ENCODE peak calls at places on chromosomes 2 and 18, in six cellular contexts. Y is tibial nerve, S is A549, D is adrenal gland, U is heart left ventricle, J is body of pancreas. B is an unnamed sample. For H3K9me3, the result is how much of the 10 kb centered on the place peaks cover.

GRCh38 chr2:188201639-188202038 is 90.0 kb upstream of the GULP1 start:
- DNase-seq in Y (no peak), S (no peak), D (no peak), U (no peak), J (no peak), B (no peak)

GRCh38 chr18:5890606-5891360 is 4.5 kb downstream of the TMEM200C start:
- DNase-seq in Y (no peak), S (peak), D (peak), U (peak), J (peak), B (peak)

GRCh38 chr18:48827321-48828200 is 123.2 kb downstream of the SMAD7 start:
- DNase-seq in Y (no peak), S (no peak), D (peak), U (peak), J (no peak), B (no peak)

GRCh38 chr2:10548626-10549025 is 100.5 kb upstream of the ODC1 start:
- DNase-seq in Y (no peak), S (no peak), D (no peak), U (no peak), J (no peak), B (peak)

GRCh38 chr2:63738019-63738418 is 103.7 kb upstream of the UGP2 start:
- DNase-seq in Y (no peak), S (no peak), D (no peak), U (no peak), J (no peak), B (no peak)

GRCh38 chr2:1799174-1799573 is 54.9 kb upstream of the PXDN start:
- DNase-seq in Y (no peak), S (no peak), D (no peak), U (no peak), J (no peak), B (no peak)

GRCh38 chr2:136206613-136207012 is 88.7 kb upstream of the CXCR4 start:
- DNase-seq in Y (no peak), S (no peak), D (no peak), U (no peak), J (no peak), B (no peak)

GRCh38 chr2:157830696-157831570 is 45.2 kb downstream of the ACVR1 start:
- DNase-seq in Y (no peak), S (peak), D (peak), U (no peak), J (no peak), B (no peak)

GRCh38 chr18:55401275-55401620 is 186.7 kb downstream of the TCF4 start:
- DNase-seq in Y (no peak), S (no peak), D (no peak), U (no peak), J (no peak), B (no peak)

GRCh38 chr2:15734871-15735737 is 143.4 kb downstream of the DDX1 start:
- DNase-seq in Y (no peak), S (no peak), D (no peak), U (no peak), J (no peak), B (no peak)

GRCh38 chr18:79798999-79799370 is 1.2 kb downstream of the KCNG2 start:
- DNase-seq in Y (no peak), S (no peak), D (no peak), U (no peak), J (no peak), B (peak)

GRCh38 chr2:23602113-23602512 is 217.1 kb downstream of the KLHL29 start:
- DNase-seq in Y (peak), S (peak), D (peak), U (no peak), J (no peak), B (no peak)

GRCh38 chr2:44532031-44532430 is 170.3 kb downstream of the CAMKMT start:
- DNase-seq in Y (no peak), S (no peak), D (no peak), U (no peak), J (no peak), B (no peak)

GRCh38 chr2:80304522-80304878 is at the start of gene LRRTM1:
- DNase-seq in Y (no peak), S (no peak), D (no peak), U (no peak), J (no peak), B (no peak)

GRCh38 chr18:6363216-6363615 is 51.5 kb downstream of the L3MBTL4 start:
- DNase-seq in Y (no peak), S (no peak), D (no peak), U (no peak), J (no peak), B (no peak)

GRCh38 chr2:160207804-160208661 is 8.0 kb upstream of the ITGB6 start:
- DNase-seq in Y (peak), S (peak), D (peak), U (peak), J (peak), B (peak)

GRCh38 chr18:25950321-25950720 is 140.1 kb downstream of the SS18 start:
- DNase-seq in Y (no peak), S (no peak), D (no peak), U (no peak), J (no peak), B (no peak)

GRCh38 chr2:239625913-239626734 is 225.3 kb upstream of the HDAC4 start:
- DNase-seq in Y (no peak), S (no peak), D (no peak), U (no peak), J (no peak), B (no peak)

GRCh38 chr2:210859314-210859713 is 302.9 kb downstream of the CPS1 start:
- DNase-seq in Y (no peak), S (no peak), D (no peak), U (no peak), J (no peak), B (no peak)

GRCh38 chr2:16321256-16321655 is 344.4 kb downstream of the CYRIA start:
- DNase-seq in Y (no peak), S (no peak), D (no peak), U (no peak), J (no peak), B (no peak)

GRCh38 chr2:221104391-221104811 is 467.7 kb downstream of the EPHA4 start:
- DNase-seq in Y (peak), S (no peak), D (peak), U (peak), J (no peak), B (peak)

GRCh38 chr2:98039085-98039756 is 43.5 kb upstream of the TMEM131 start:
- DNase-seq in Y (no peak), S (no peak), D (peak), U (no peak), J (peak), B (no peak)

GRCh38 chr2:233968556-233968955 is 51.4 kb downstream of the TRPM8 start:
- DNase-seq in Y (no peak), S (no peak), D (no peak), U (no peak), J (no peak), B (no peak)

GRCh38 chr2:101463458-101463857 is 11.5 kb downstream of the RFX8 start:
- DNase-seq in Y (no peak), S (no peak), D (no peak), U (no peak), J (no peak), B (no peak)

DNA sequence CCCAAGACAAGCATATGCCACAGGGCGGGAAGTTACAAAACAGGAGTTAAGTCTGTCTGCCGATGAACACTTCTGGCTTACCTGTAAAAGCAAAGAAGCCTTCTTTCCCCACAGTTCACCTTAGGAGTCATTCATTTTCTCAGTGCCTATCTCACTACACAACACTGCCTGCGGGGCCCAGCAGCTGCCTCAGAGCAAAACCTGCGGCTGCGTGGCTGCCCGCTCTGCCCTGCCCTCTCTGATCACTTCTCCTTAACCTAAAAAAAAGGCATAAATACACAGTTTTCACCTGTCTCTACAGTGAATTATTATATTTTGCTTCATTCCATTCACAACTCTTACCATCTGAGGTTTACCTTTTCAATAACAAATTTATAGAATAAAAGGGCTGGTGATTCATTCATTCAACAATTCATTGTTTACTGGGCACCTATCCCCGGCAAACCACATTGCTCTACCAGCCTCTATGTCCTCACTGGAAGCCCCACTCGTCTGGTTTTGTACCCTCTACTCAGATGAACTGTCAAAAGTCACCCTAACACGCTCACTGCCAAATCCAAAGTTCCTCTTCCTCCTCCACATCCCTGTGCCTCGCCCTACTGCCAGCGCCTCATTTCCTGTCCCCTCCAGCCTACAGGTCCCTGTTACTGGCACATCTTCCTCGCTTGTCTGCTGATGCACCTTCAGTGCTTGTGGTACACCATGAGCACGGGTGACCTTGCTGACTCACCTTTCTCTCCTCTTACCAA is 31.4 kb downstream of the AFG3L2 start:
- DNase-seq in Y (no peak), S (no peak), D (no peak), U (no peak), J (no peak), B (no peak)
- TF ChIP-seq POLR2A in Y (no peak), S (no peak), D (no peak), U (no peak), J (no peak), B (no peak)

GRCh38 chr2:51790854-51791253 is 758.9 kb upstream of the NRXN1 start:
- DNase-seq in Y (no peak), S (no peak), D (no peak), U (no peak), J (no peak), B (no peak)

GRCh38 chr2:51789908-51790307 is 758.0 kb upstream of the NRXN1 start:
- DNase-seq in Y (no peak), S (no peak), D (no peak), U (no peak), J (no peak), B (no peak)

DNA sequence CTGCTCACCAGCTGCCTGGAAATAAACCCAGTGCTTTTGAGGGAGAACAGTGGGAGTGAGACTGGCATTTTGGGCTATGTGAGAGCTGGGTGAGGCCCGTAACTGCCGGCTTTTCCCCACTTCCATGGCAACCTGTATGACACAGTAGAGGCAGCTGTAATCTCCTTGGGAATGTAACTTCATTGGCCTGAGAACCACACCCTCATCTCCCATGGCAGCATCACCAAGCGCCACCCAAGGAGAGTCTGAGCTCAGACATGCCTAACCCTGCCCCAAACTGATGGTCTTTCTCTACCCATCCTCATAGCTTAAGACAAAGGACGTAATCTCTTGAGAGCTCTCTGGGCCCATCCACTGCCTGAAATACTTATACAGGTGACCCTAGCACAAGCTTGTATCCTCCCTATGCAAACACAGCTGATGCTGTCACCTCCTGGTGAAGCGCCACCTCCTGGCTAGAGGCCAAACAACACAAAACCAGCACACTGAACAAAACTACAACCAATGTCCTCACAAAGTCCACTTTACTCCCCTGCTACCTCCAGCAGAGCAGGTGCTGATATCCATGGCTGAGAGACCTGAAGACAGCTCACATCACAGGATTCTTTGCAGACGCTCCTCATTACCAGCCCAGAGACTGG is 763.4 kb upstream of the NRXN1 start:
- DNase-seq in Y (no peak), S (no peak), D (no peak), U (no peak), J (no peak), B (no peak)
- TF ChIP-seq CTCF in Y (no peak), S (no peak), D (no peak), U (no peak), J (no peak), B (no peak)

GRCh38 chr2:37267685-37268084 is 36.2 kb downstream of the NDUFAF7 start:
- DNase-seq in Y (no peak), S (no peak), D (no peak), U (no peak), J (no peak), B (no peak)
- H3K9me3 ChIP-seq in Y (under half), S (under half), D (under half), U (under half), J (under half), B (under half)

GRCh38 chr2:126657146-126657635 is 1.2 kb downstream of the GYPC start:
- DNase-seq in Y (peak), S (no peak), D (peak), U (peak), J (no peak), B (no peak)
- TF ChIP-seq POLR2A in Y (no peak), S (no peak), D (no peak), U (no peak), J (peak), B (no peak)

GRCh38 chr2:181858600-181858999 is 32.9 kb upstream of the ITPRID2 start:
- DNase-seq in Y (no peak), S (no peak), D (no peak), U (no peak), J (no peak), B (no peak)
- TF ChIP-seq CTCF in Y (no peak), S (no peak), D (no peak), U (no peak), J (no peak), B (no peak)

GRCh38 chr18:14930076-14930475 is 182.1 kb downstream of the ANKRD30B start:
- DNase-seq in Y (no peak), S (no peak), D (no peak), U (no peak), J (no peak), B (no peak)
- H3K9me3 ChIP-seq in Y (under half), S (under half), D (under half), U (under half), J (under half), B (under half)

DNA sequence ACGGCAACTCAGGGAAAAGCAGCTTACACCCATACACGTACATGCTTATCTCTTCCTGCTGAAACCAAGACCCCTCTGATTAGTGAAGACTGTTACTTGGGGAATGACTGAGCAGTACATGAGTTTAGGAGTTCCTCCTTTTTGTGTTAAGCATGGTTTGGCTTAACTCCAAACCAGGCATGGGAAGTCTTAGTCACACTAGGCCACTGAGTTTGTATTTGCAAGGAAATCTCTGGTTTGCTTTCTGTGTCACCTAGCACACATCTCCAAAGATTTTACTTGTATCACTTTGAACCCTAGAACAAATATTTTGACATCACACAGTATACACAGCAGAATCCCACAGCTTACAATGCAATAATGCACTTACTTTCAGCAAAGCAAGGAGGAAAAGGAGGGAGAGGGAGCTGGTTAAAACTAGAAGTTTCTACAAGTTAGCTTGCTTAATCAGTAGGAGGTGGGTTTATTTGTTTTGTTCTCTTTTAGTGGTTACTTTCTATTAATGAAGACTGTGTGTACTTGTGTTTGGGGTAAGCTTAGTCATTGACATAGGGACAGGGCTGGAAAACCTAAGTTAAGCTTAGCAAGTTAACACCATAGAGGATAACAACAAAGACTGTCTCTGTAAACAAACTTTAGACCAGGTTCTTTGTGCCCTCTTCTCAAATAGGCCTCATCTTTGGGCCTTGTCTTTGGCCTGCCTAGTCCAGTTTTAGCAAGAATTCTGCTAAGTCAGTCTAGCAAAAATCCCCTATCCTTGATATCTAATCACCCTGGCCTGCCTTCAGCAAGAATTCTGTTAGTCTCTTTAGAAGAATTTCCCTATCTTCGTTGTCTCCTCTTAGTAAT is 219.4 kb downstream of the MREG start:
- DNase-seq in Y (no peak), S (peak), D (peak), U (no peak), J (no peak), B (no peak)
- TF ChIP-seq POLR2A in Y (no peak), S (no peak), D (no peak), U (no peak), J (no peak), B (no peak)

GRCh38 chr2:232432598-232433184 is 23.3 kb upstream of the ALPI start:
- DNase-seq in Y (no peak), S (no peak), D (no peak), U (no peak), J (no peak), B (no peak)
- TF ChIP-seq CTCF in Y (no peak), S (no peak), D (no peak), U (no peak), J (no peak), B (peak)

GRCh38 chr18:78770149-78771139 is 209.2 kb upstream of the SALL3 start:
- DNase-seq in Y (no peak), S (no peak), D (peak), U (no peak), J (no peak), B (no peak)

GRCh38 chr18:78773303-78773755 is 206.3 kb upstream of the SALL3 start:
- DNase-seq in Y (no peak), S (no peak), D (no peak), U (no peak), J (no peak), B (no peak)

GRCh38 chr18:78772369-78773302 is 207.0 kb upstream of the SALL3 start:
- DNase-seq in Y (no peak), S (no peak), D (no peak), U (no peak), J (no peak), B (no peak)

GRCh38 chr18:78773819-78774218 is 205.8 kb upstream of the SALL3 start:
- DNase-seq in Y (no peak), S (no peak), D (no peak), U (no peak), J (no peak), B (peak)

DNA sequence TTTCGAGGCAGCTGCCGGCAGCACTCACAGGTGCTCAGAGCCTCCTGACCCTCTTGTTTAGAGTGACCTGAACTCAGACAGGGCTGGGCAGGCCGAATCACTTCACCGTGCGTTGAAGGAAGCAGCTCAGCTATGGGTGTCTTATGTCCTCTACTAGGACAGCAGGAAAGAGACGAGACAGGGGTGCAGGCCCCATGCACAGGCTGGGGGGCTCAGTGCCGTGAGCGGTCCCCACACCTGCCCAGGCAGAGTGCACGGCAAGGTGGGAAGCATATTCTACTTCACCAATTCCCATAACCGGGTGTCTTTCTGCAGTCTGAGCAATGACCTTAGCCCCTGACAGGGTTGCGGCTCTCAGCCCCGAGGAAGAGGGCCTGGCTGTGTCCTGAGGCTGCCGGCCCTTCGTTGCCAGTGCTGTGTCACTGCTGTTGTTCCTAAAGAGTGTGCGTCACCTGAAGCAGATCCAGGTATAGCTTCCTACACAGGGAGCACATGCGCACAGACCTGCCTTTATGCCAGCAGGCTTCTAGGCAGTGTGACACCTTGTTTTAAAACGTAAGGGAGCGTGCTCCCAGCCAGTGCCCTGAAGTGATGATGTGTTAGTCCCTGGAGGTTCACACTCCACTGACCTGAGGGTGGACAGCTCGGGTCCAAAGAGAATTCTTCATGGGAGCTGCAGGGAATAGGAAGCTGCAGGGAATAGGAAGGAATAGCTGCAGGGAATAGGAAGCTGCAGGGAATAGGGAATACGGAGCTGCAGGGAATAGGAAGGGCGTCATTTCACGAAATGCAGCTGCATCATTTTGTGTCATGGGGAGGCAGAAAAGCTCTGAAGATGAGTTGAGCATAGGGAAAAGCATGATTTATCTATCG is 207.9 kb upstream of the SALL3 start:
- DNase-seq in Y (no peak), S (no peak), D (no peak), U (no peak), J (no peak), B (no peak)
- H3K9me3 ChIP-seq in Y (under half), S (under half), D (under half), U (under half), J (under half), B (under half)

GRCh38 chr2:144510206-144510991 is 9.5 kb downstream of the ZEB2 start:
- DNase-seq in Y (no peak), S (no peak), D (no peak), U (peak), J (no peak), B (no peak)
- TF ChIP-seq POLR2A in Y (no peak), S (no peak), D (no peak), U (no peak), J (no peak), B (no peak)